ENCODE peak calls at places on chromosome 19, in four cellular contexts. P is epithelial cell of proximal tubule, C is breast epithelium, K is HepG2. U is an unnamed sample.

GRCh38 chr19:8654591-8655339 is 24.3 kb downstream of the NFILZ start:
- DNase-seq in K (no peak), C (no peak), P (no peak), U (peak)

GRCh38 chr19:46480409-46480808 is 9.0 kb upstream of the PNMA8A start:
- DNase-seq in P (no peak), K (no peak), C (no peak), U (peak)

GRCh38 chr19:48490980-48491792 is 20.4 kb downstream of the LMTK3 start:
- DNase-seq in C (peak), P (no peak), K (no peak), U (no peak)

GRCh38 chr19:6530385-6531162 is at the start of gene TNFSF9:
- DNase-seq in K (peak), C (peak), P (peak), U (peak)

GRCh38 chr19:8093740-8094139 is 41.2 kb downstream of the CCL25 start:
- DNase-seq in C (no peak), P (no peak), K (no peak), U (no peak)

GRCh38 chr19:33458807-33459206 is 62.8 kb downstream of the PEPD start:
- DNase-seq in C (no peak), K (no peak), P (no peak), U (no peak)

GRCh38 chr19:480016-480855 is 16.1 kb upstream of the MADCAM1 start:
- DNase-seq in P (no peak), C (peak), K (peak), U (peak)

GRCh38 chr19:2722541-2723344 is 1.6 kb upstream of the DIRAS1 start:
- DNase-seq in P (no peak), C (peak), K (no peak), U (peak)

GRCh38 chr19:6828698-6829633 is 56.5 kb downstream of the VAV1 start:
- DNase-seq in C (no peak), K (no peak), P (no peak), U (no peak)

GRCh38 chr19:4052114-4052992 is 14.3 kb downstream of the ZBTB7A start:
- DNase-seq in K (peak), C (peak), P (no peak), U (no peak)

GRCh38 chr19:4701557-4701956 is 22.1 kb downstream of the DPP9 start:
- DNase-seq in P (no peak), K (no peak), C (no peak), U (no peak)

GRCh38 chr19:5182811-5183210 is 157.8 kb downstream of the PTPRS start:
- DNase-seq in K (no peak), C (no peak), P (no peak), U (no peak)

GRCh38 chr19:6890421-6890913 is 3.1 kb downstream of the ADGRE1 start:
- DNase-seq in P (no peak), C (no peak), K (no peak), U (no peak)

GRCh38 chr19:15427350-15427700 is 8.5 kb upstream of the AKAP8L start:
- DNase-seq in C (no peak), K (no peak), P (no peak), U (no peak)

GRCh38 chr19:15074371-15074770 is 7.6 kb upstream of the OR1I1 start:
- DNase-seq in C (no peak), P (no peak), K (no peak), U (no peak)

GRCh38 chr19:44865196-44865767 is 19.2 kb downstream of the NECTIN2 start:
- DNase-seq in C (no peak), P (no peak), K (no peak), U (no peak)

GRCh38 chr19:3409346-3410064 is 43.1 kb downstream of the NFIC start:
- DNase-seq in P (no peak), K (peak), C (peak), U (no peak)

GRCh38 chr19:45311640-45312039 is 11.0 kb downstream of the CKM start:
- DNase-seq in K (peak), C (no peak), P (no peak), U (no peak)

GRCh38 chr19:17779281-17779930 is 15.5 kb upstream of the B3GNT3 start:
- DNase-seq in P (no peak), C (peak), K (no peak), U (peak)

GRCh38 chr19:41696402-41697197 is 8.5 kb upstream of the CEACAM7 start:
- DNase-seq in P (no peak), K (no peak), C (no peak), U (no peak)

GRCh38 chr19:33388231-33388816 is 14.8 kb downstream of the CEBPG start:
- DNase-seq in P (no peak), K (no peak), C (no peak), U (no peak)

GRCh38 chr19:13843104-13843921 is 33.6 kb upstream of the NANOS3 start:
- DNase-seq in K (no peak), P (no peak), C (peak), U (no peak)

GRCh38 chr19:56491399-56491798 is 14.3 kb upstream of the ZNF667 start:
- DNase-seq in P (no peak), C (no peak), K (no peak), U (peak)

GRCh38 chr19:47066376-47067214 is 18.2 kb upstream of the TMEM160 start:
- DNase-seq in P (no peak), K (no peak), C (no peak), U (no peak)

GRCh38 chr19:48837586-48838191 is 1.4 kb upstream of the HSD17B14 start:
- DNase-seq in C (no peak), K (no peak), P (no peak), U (no peak)

GRCh38 chr19:44732235-44733014 is 16.1 kb upstream of the BCL3 start:
- DNase-seq in P (no peak), K (no peak), C (no peak), U (no peak)

GRCh38 chr19:45815501-45816216 is 551 bp upstream of the RSPH6A start:
- DNase-seq in P (no peak), K (no peak), C (no peak), U (no peak)

GRCh38 chr19:18205180-18205915 is 1.5 kb upstream of the RAB3A start:
- DNase-seq in K (no peak), P (no peak), C (peak), U (peak)

GRCh38 chr19:21023901-21024300 is 3.4 kb downstream of the ZNF430 start:
- DNase-seq in K (no peak), P (no peak), C (no peak), U (peak)

GRCh38 chr19:6212403-6213265 is 67.1 kb downstream of the MLLT1 start:
- DNase-seq in C (no peak), K (no peak), P (no peak), U (no peak)

GRCh38 chr19:18785179-18786124 is 5.7 kb downstream of the COMP start:
- DNase-seq in K (peak), C (no peak), P (no peak), U (peak)

GRCh38 chr19:52722062-52723005 is 12.5 kb downstream of the ZNF611 start:
- DNase-seq in P (no peak), C (no peak), K (no peak), U (peak)

GRCh38 chr19:46144756-46145155 is 3.3 kb upstream of the IGFL2 start:
- DNase-seq in K (no peak), P (no peak), C (no peak), U (no peak)

GRCh38 chr19:31232220-31232619 is 117.0 kb downstream of the TSHZ3 start:
- DNase-seq in P (no peak), K (no peak), C (no peak), U (peak)
- TF ChIP-seq CTCF in P (peak), K (no peak), C (no peak), U (peak)

GRCh38 chr19:51467864-51468544 is 9.8 kb upstream of the SIGLEC8 start:
- DNase-seq in K (no peak), P (no peak), C (no peak), U (no peak)

GRCh38 chr19:51470966-51471365 is 7.4 kb upstream of the CEACAM18 start:
- DNase-seq in P (no peak), C (no peak), K (no peak), U (no peak)

GRCh38 chr19:51469629-51470028 is 8.7 kb upstream of the CEACAM18 start:
- DNase-seq in P (no peak), K (no peak), C (no peak), U (no peak)

GRCh38 chr19:51468545-51468920 is 9.8 kb upstream of the CEACAM18 start:
- DNase-seq in K (no peak), C (no peak), P (no peak), U (no peak)

GRCh38 chr19:51469162-51469561 is 9.2 kb upstream of the CEACAM18 start:
- DNase-seq in C (no peak), K (no peak), P (no peak), U (no peak)
- H3K4me3 ChIP-seq in C (no peak), K (no peak), P (no peak), U (no peak)

GRCh38 chr19:10699650-10700335 is 1.4 kb upstream of the QTRT1 start:
- DNase-seq in P (no peak), C (no peak), K (peak), U (peak)
- TF ChIP-seq CTCF in P (peak), C (peak), K (peak), U (peak)

GRCh38 chr19:40421468-40421778 is 4.4 kb downstream of the SERTAD1 start:
- DNase-seq in K (no peak), P (no peak), C (no peak), U (no peak)
- H3K4me3 ChIP-seq in K (peak), P (peak), C (peak), U (peak)

GRCh38 chr19:58182989-58183821 is at the start of gene ZNF274:
- DNase-seq in C (peak), P (no peak), K (peak), U (peak)
- TF ChIP-seq CTCF in C (no peak), P (no peak), K (no peak), U (no peak)

GRCh38 chr19:1668339-1669123 is 16.1 kb upstream of the TCF3 start:
- DNase-seq in K (no peak), P (no peak), C (no peak), U (no peak)

GRCh38 chr19:1665565-1666047 is 13.2 kb upstream of the TCF3 start:
- DNase-seq in K (no peak), P (no peak), C (no peak), U (no peak)

GRCh38 chr19:1663854-1664253 is 11.4 kb upstream of the TCF3 start:
- DNase-seq in K (no peak), P (no peak), C (no peak), U (no peak)

GRCh38 chr19:1671716-1672037 is 19.3 kb upstream of the TCF3 start:
- DNase-seq in C (no peak), P (no peak), K (no peak), U (no peak)

DNA sequence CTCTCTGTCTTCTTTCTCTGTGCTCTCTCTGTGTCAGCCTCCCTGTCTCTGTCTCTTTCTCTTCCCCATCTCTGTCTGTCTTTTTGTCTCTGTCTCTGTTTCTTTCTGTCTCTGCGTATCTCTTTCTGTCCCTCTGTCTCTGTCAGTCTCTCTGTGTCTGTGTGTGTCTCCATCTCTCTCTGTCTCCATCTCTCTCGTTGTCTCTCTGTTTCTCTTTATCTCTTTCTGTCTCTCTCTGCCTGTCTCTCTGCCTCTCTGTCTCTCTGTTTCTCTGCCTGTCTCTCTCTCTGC is 15.6 kb upstream of the TCF3 start:
- DNase-seq in C (no peak), P (no peak), K (no peak), U (no peak)
- H3K4me3 ChIP-seq in C (no peak), P (no peak), K (no peak), U (no peak)

DNA sequence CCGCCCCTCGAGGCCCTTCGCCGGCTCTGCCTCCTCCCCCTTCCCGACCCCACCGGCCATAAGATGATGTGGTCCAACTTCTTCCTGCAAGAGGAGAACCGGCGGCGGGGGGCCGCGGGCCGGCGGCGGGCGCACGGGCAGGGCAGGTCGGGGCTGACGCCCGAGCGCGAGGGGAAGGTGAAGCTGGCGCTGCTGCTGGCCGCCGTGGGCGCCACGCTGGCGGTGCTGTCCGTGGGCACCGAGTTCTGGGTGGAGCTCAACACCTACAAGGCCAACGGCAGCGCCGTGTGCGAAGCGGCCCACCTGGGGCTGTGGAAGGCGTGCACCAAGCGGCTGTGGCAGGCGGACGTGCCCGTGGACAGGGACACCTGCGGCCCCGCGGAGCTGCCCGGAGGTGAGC is 1.4 kb downstream of the CACNG6 start:
- DNase-seq in P (no peak), C (no peak), K (no peak), U (no peak)
- TF ChIP-seq CTCF in P (no peak), C (no peak), K (no peak), U (no peak)

GRCh38 chr19:51224163-51224641 is 678 bp upstream of the CD33 start:
- DNase-seq in P (no peak), C (no peak), K (no peak), U (no peak)
- H3K4me3 ChIP-seq in P (no peak), C (no peak), K (no peak), U (no peak)

GRCh38 chr19:12838182-12838890 is at the start of gene MAST1:
- DNase-seq in K (no peak), P (no peak), C (no peak), U (peak)
- TF ChIP-seq CTCF in K (peak), P (no peak), C (no peak), U (no peak)